ENCODE peak calls at places on chromosomes 6 and 20, in five cellular contexts. Y, G, O, A and E are unnamed samples.

GRCh38 chr6:132400641-132401119 is 595 bp downstream of the MOXD1 start:
- DNase-seq in Y (no peak), G (no peak), O (no peak), A (no peak), E (no peak)

GRCh38 chr6:104940881-104941693 is 15.8 kb upstream of the LIN28B start:
- DNase-seq in Y (no peak), G (peak; percentile 79), O (peak; percentile 36), A (no peak), E (no peak)

GRCh38 chr6:154403803-154404202 is 47.2 kb upstream of the IPCEF1 start:
- DNase-seq in Y (peak; percentile 33), G (no peak), O (peak; percentile 81), A (no peak), E (no peak)

GRCh38 chr20:48620486-48621255 is 207.1 kb downstream of the PREX1 start:
- DNase-seq in Y (peak; percentile 72), G (peak; percentile 94), O (peak; percentile 84), A (peak; percentile 92), E (peak; percentile 67)

GRCh38 chr6:89643411-89643810 is 4.9 kb upstream of the LYRM2 start:
- DNase-seq in Y (no peak), G (no peak), O (no peak), A (no peak), E (no peak)

GRCh38 chr20:33869283-33869682 is 58.1 kb downstream of the CHMP4B start:
- DNase-seq in Y (no peak), G (no peak), O (no peak), A (no peak), E (no peak)

GRCh38 chr6:128517124-128517523 is 3.3 kb downstream of the PTPRK start:
- DNase-seq in Y (no peak), G (no peak), O (no peak), A (no peak), E (no peak)

GRCh38 chr6:33706136-33706725 is 5.3 kb downstream of the UQCC2 start:
- DNase-seq in Y (no peak), G (no peak), O (no peak), A (no peak), E (no peak)

GRCh38 chr6:42449917-42450313 is 1.8 kb downstream of the TRERF1 start:
- DNase-seq in Y (no peak), G (no peak), O (peak; percentile 28), A (no peak), E (no peak)

GRCh38 chr6:105072799-105073199 is 107.0 kb downstream of the POPDC3 start:
- DNase-seq in Y (no peak), G (no peak), O (peak; percentile 24), A (peak; percentile 17), E (no peak)

GRCh38 chr6:30782425-30783014 is 38.2 kb upstream of the IER3 start:
- DNase-seq in Y (no peak), G (no peak), O (peak; percentile 75), A (peak; percentile 33), E (no peak)

GRCh38 chr6:17432356-17432755 is 39.0 kb downstream of the CAP2 start:
- DNase-seq in Y (no peak), G (no peak), O (peak; percentile 16), A (no peak), E (no peak)

GRCh38 chr6:14596410-14596809 is 478.8 kb downstream of the CD83 start:
- DNase-seq in Y (peak; percentile 83), G (no peak), O (peak; percentile 89), A (peak; percentile 5), E (no peak)

GRCh38 chr20:32686530-32687179 is 12.9 kb upstream of the C20orf203 start:
- DNase-seq in Y (no peak), G (no peak), O (no peak), A (no peak), E (no peak)

GRCh38 chr6:104575536-104575935 is 284.2 kb downstream of the HACE1 start:
- DNase-seq in Y (no peak), G (no peak), O (no peak), A (no peak), E (no peak)

GRCh38 chr6:134621858-134622257 is 303.9 kb upstream of the SGK1 start:
- DNase-seq in Y (no peak), G (no peak), O (peak; percentile 17), A (no peak), E (no peak)

GRCh38 chr6:132300323-132300949 is 100.8 kb downstream of the MOXD1 start:
- DNase-seq in Y (peak; percentile 63), G (no peak), O (peak; percentile 50), A (peak; percentile 16), E (peak; percentile 20)

GRCh38 chr6:163926642-163927041 is 512.1 kb downstream of the QKI start:
- DNase-seq in Y (no peak), G (no peak), O (peak; percentile 62), A (no peak), E (no peak)

GRCh38 chr6:116444092-116444491 is 17.1 kb upstream of the CALHM6 start:
- DNase-seq in Y (peak; percentile 28), G (no peak), O (no peak), A (peak; percentile 27), E (peak; percentile 10)

GRCh38 chr6:1821188-1822183 is 211.8 kb downstream of the FOXC1 start:
- DNase-seq in Y (peak; percentile 32), G (no peak), O (peak; percentile 56), A (no peak), E (no peak)

GRCh38 chr6:169395080-169395805 is 141.6 kb upstream of the THBS2 start:
- DNase-seq in Y (no peak), G (no peak), O (no peak), A (no peak), E (no peak)

GRCh38 chr6:112475083-112475482 is 128.0 kb downstream of the RFPL4B start:
- DNase-seq in Y (peak; percentile 64), G (no peak), O (peak; percentile 75), A (no peak), E (no peak)

GRCh38 chr20:38805502-38805957 is at the start of gene PPP1R16B:
- DNase-seq in Y (no peak), G (peak; percentile 41), O (no peak), A (peak; percentile 26), E (no peak)

GRCh38 chr6:149013932-149014331 is 267.1 kb downstream of the UST start:
- DNase-seq in Y (no peak), G (no peak), O (no peak), A (no peak), E (no peak)

GRCh38 chr6:8017276-8017701 is 46.9 kb downstream of the BLOC1S5 start:
- DNase-seq in Y (no peak), G (no peak), O (no peak), A (no peak), E (no peak)

GRCh38 chr6:124400600-124400999 is 561.6 kb upstream of the RNF217 start:
- DNase-seq in Y (no peak), G (no peak), O (no peak), A (no peak), E (no peak)

GRCh38 chr6:30876039-30876730 is 8.1 kb upstream of the DDR1 start:
- DNase-seq in Y (peak; percentile 71), G (no peak), O (peak; percentile 91), A (no peak), E (no peak)

GRCh38 chr6:26311385-26312095 is 53.5 kb upstream of the BTN3A2 start:
- DNase-seq in Y (peak; percentile 73), G (no peak), O (peak; percentile 74), A (no peak), E (no peak)

GRCh38 chr20:8780926-8781325 is 288.0 kb upstream of the PLCB4 start:
- DNase-seq in Y (no peak), G (no peak), O (no peak), A (no peak), E (no peak)

GRCh38 chr6:9766240-9766915 is 648.5 kb downstream of the TFAP2A start:
- DNase-seq in Y (peak; percentile 9), G (no peak), O (peak; percentile 52), A (peak; percentile 5), E (no peak)

GRCh38 chr6:125154184-125155135 is 887 bp downstream of the TPD52L1 start:
- DNase-seq in Y (no peak), G (peak; percentile 21), O (peak; percentile 48), A (peak; percentile 55), E (no peak)

DNA sequence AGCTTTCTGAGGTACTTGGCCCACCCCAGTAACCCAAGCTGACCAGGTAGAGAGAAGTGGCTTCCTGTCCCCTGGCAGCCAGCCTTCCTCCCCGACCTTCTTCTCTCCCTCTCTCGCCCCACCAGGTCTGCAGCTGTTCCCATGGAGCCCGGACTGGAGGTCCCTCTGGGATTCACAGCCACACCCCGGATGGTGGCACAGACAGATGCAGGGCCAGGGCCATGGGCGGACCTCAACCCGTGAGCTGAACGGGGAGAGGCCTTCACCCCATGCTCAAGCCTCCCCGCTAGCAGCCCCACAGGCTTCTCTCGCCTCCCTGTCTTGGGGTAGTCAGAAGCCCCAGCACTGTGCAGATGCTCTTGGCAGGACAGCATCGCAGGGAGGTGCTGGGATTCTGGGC is 41.3 kb downstream of the CPXM1 start:
- DNase-seq in Y (no peak), G (no peak), O (no peak), A (no peak), E (no peak)
- TF ChIP-seq CTCF in Y (no peak), G (no peak), O (no peak), A (no peak), E (no peak)

GRCh38 chr20:63808964-63809674 is 21.9 kb downstream of the ZBTB46 start:
- DNase-seq in Y (no peak), G (no peak), O (no peak), A (no peak), E (no peak)
- TF ChIP-seq CTCF in Y (no peak), G (no peak), O (no peak), A (no peak), E (no peak)

GRCh38 chr6:3239110-3239830 is 11.8 kb upstream of the TUBB2B start:
- DNase-seq in Y (no peak), G (no peak), O (no peak), A (peak; percentile 63), E (no peak)
- TF ChIP-seq CTCF in Y (peak; percentile 39), G (peak; percentile 52), O (no peak), A (no peak), E (peak; percentile 58)

GRCh38 chr6:146913842-146914562 is 290.2 kb upstream of the STXBP5 start:
- DNase-seq in Y (peak; percentile 99), G (peak; percentile 37), O (peak; percentile 100), A (peak; percentile 52), E (peak; percentile 88)
- TF ChIP-seq CTCF in Y (no peak), G (no peak), O (no peak), A (no peak), E (no peak)